ENCODE peak calls at places on chromosomes 6 and 20, in four cellular contexts. One of them, this sample, is unnamed.

GRCh38 chr6:75205776-75206334 is at the start of gene COL12A1:
- DNase-seq in HepG2: no peak
- DNase-seq in H1: peak
- DNase-seq in GM12878: no peak
- DNase-seq in this sample: peak

GRCh38 chr6:123118811-123119210 is 122.8 kb downstream of the CLVS2 start:
- DNase-seq in GM12878: no peak
- DNase-seq in HepG2: no peak
- DNase-seq in H1: no peak
- DNase-seq in this sample: no peak

GRCh38 chr6:4004249-4004648 is 74.7 kb downstream of the FAM217A start:
- DNase-seq in GM12878: no peak
- DNase-seq in H1: no peak
- DNase-seq in HepG2: no peak
- DNase-seq in this sample: no peak

GRCh38 chr6:118668761-118669411 is 17.5 kb upstream of the CEP85L start:
- DNase-seq in HepG2: no peak
- DNase-seq in H1: no peak
- DNase-seq in GM12878: no peak
- DNase-seq in this sample: no peak

GRCh38 chr6:108644252-108644651 is 83.5 kb downstream of the FOXO3 start:
- DNase-seq in GM12878: no peak
- DNase-seq in H1: no peak
- DNase-seq in HepG2: no peak
- DNase-seq in this sample: no peak

GRCh38 chr20:20594171-20594530 is 118.3 kb downstream of the RALGAPA2 start:
- DNase-seq in H1: no peak
- DNase-seq in HepG2: peak
- DNase-seq in GM12878: no peak
- DNase-seq in this sample: peak

GRCh38 chr20:58646703-58647102 is 4.4 kb upstream of the STX16 start:
- DNase-seq in HepG2: no peak
- DNase-seq in GM12878: no peak
- DNase-seq in H1: peak
- DNase-seq in this sample: peak

GRCh38 chr6:14975124-14975815 is 270.6 kb upstream of the JARID2 start:
- DNase-seq in GM12878: no peak
- DNase-seq in HepG2: no peak
- DNase-seq in H1: no peak
- DNase-seq in this sample: no peak

GRCh38 chr20:43744966-43745733 is 18.3 kb upstream of the GTSF1L start:
- DNase-seq in H1: no peak
- DNase-seq in HepG2: no peak
- DNase-seq in GM12878: no peak
- DNase-seq in this sample: no peak

GRCh38 chr6:18720075-18720474 is 332.9 kb downstream of the RNF144B start:
- DNase-seq in H1: no peak
- DNase-seq in GM12878: no peak
- DNase-seq in HepG2: no peak
- DNase-seq in this sample: no peak

GRCh38 chr20:45363611-45364492 is 896 bp downstream of the SYS1 start:
- DNase-seq in HepG2: no peak
- DNase-seq in GM12878: no peak
- DNase-seq in H1: no peak
- DNase-seq in this sample: no peak

GRCh38 chr20:45366192-45366591 is 3.2 kb downstream of the SYS1 start:
- DNase-seq in GM12878: no peak
- DNase-seq in HepG2: no peak
- DNase-seq in H1: no peak
- DNase-seq in this sample: no peak

GRCh38 chr20:45365444-45365970 is 2.6 kb downstream of the SYS1 start:
- DNase-seq in HepG2: no peak
- DNase-seq in GM12878: no peak
- DNase-seq in H1: no peak
- DNase-seq in this sample: no peak

GRCh38 chr20:45361794-45362193 is 1.2 kb upstream of the SYS1 start:
- DNase-seq in HepG2: peak
- DNase-seq in GM12878: no peak
- DNase-seq in H1: no peak
- DNase-seq in this sample: no peak

GRCh38 chr20:45362804-45363610 is at the start of gene SYS1:
- DNase-seq in H1: peak
- DNase-seq in GM12878: peak
- DNase-seq in HepG2: peak
- DNase-seq in this sample: peak
- TF ChIP-seq POLR2AphosphoS5 in H1: no peak
- TF ChIP-seq POLR2AphosphoS5 in GM12878: peak
- TF ChIP-seq POLR2AphosphoS5 in HepG2: peak
- TF ChIP-seq POLR2AphosphoS5 in this sample: peak

GRCh38 chr20:61701401-61701800 is 364.3 kb downstream of the TAF4 start:
- DNase-seq in H1: no peak
- DNase-seq in HepG2: no peak
- DNase-seq in GM12878: no peak
- DNase-seq in this sample: no peak

GRCh38 chr20:61700595-61701140 is 365.0 kb downstream of the TAF4 start:
- DNase-seq in HepG2: no peak
- DNase-seq in GM12878: no peak
- DNase-seq in H1: no peak
- DNase-seq in this sample: no peak

GRCh38 chr20:61701802-61702201 is 363.9 kb downstream of the TAF4 start:
- DNase-seq in HepG2: no peak
- DNase-seq in GM12878: no peak
- DNase-seq in H1: no peak
- DNase-seq in this sample: no peak

GRCh38 chr20:61704661-61705060 is 361.0 kb downstream of the TAF4 start:
- DNase-seq in H1: no peak
- DNase-seq in HepG2: no peak
- DNase-seq in GM12878: no peak
- DNase-seq in this sample: no peak

GRCh38 chr20:61702246-61702645 is 363.4 kb downstream of the TAF4 start:
- DNase-seq in GM12878: no peak
- DNase-seq in H1: no peak
- DNase-seq in HepG2: no peak
- DNase-seq in this sample: no peak
- TF ChIP-seq TCF12 in GM12878: no peak
- TF ChIP-seq TCF12 in H1: no peak
- TF ChIP-seq TCF12 in HepG2: no peak
- TF ChIP-seq TCF12 in this sample: no peak

DNA sequence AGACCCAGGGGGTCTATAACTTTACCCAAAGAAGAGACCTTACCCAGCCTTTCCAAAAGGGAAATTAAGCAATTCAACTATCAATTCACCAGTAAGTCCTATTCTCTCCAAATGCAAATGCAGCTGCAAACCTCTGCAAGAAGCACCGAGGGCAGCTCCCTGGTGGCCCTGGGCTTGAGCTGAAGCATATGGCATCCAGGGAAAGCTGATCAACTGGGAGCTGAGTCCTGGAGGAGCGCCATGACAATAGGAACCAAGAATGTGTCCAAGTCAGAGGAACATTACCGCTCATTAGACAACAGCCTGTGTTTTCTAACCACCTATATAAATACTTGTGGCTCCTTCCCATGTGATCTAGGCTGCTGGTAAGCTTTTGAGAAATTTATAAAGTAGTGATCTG is 219.2 kb downstream of the SOD2 start:
- DNase-seq in H1: no peak
- DNase-seq in GM12878: no peak
- DNase-seq in HepG2: no peak
- DNase-seq in this sample: no peak
- TF ChIP-seq MAX in H1: no peak
- TF ChIP-seq MAX in GM12878: no peak
- TF ChIP-seq MAX in HepG2: no peak
- TF ChIP-seq MAX in this sample: no peak

DNA sequence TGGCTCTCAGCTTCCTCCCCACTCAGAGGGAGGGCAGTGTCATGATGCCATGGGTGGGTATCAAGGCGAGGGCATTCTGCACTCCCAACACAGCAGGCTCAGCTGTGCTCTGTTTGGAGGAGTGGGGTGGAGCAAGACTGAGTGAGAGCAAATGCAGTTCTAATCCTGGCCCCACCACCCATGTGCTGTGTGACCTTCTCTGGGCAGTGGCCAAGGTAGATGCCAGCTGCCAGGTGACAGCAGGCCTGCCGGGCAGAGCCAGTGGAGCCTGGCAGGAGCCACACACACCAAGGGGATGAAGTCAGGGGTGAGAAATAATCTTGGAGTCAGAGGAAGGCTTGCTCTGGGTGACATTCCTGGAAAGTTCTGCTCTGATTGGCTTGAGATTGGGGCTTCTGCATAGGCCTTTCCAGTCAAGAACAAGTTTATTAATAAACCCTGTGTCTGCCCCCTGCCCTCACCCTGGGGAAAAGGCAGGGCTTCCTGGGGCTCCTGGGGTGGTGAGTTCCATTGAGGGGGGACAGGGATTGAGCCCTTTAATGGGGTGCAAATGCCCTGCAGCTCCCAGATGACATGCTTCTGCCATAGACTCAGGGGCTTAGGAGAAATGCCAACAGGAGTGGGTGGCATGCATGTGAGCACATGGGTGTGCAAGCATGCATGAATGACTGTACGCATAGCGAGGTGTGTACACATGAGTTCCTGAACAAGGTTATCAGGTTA is 134.3 kb downstream of the MRPL14 start:
- DNase-seq in GM12878: no peak
- DNase-seq in HepG2: no peak
- DNase-seq in H1: no peak
- DNase-seq in this sample: no peak
- TF ChIP-seq POLR2AphosphoS5 in GM12878: no peak
- TF ChIP-seq POLR2AphosphoS5 in HepG2: no peak
- TF ChIP-seq POLR2AphosphoS5 in H1: no peak
- TF ChIP-seq POLR2AphosphoS5 in this sample: no peak

GRCh38 chr20:59776059-59776603 is 157.3 kb downstream of the SYCP2 start:
- DNase-seq in GM12878: no peak
- DNase-seq in HepG2: no peak
- DNase-seq in H1: peak
- DNase-seq in this sample: no peak
- TF ChIP-seq TCF12 in GM12878: no peak
- TF ChIP-seq TCF12 in HepG2: no peak
- TF ChIP-seq TCF12 in H1: no peak
- TF ChIP-seq TCF12 in this sample: no peak

GRCh38 chr20:1830240-1830639 is 65.0 kb upstream of the SIRPA start:
- DNase-seq in H1: no peak
- DNase-seq in GM12878: no peak
- DNase-seq in HepG2: no peak
- DNase-seq in this sample: peak

GRCh38 chr20:1827974-1828785 is 67.0 kb upstream of the SIRPA start:
- DNase-seq in H1: no peak
- DNase-seq in GM12878: no peak
- DNase-seq in HepG2: peak
- DNase-seq in this sample: no peak

GRCh38 chr20:1827510-1827973 is 67.7 kb upstream of the SIRPA start:
- DNase-seq in GM12878: no peak
- DNase-seq in H1: no peak
- DNase-seq in HepG2: no peak
- DNase-seq in this sample: no peak

GRCh38 chr20:1829531-1829930 is 65.7 kb upstream of the SIRPA start:
- DNase-seq in HepG2: no peak
- DNase-seq in H1: no peak
- DNase-seq in GM12878: no peak
- DNase-seq in this sample: no peak

GRCh38 chr20:1828786-1829131 is 66.4 kb upstream of the SIRPA start:
- DNase-seq in GM12878: no peak
- DNase-seq in HepG2: no peak
- DNase-seq in H1: no peak
- DNase-seq in this sample: no peak
- TF ChIP-seq MAX in GM12878: no peak
- TF ChIP-seq MAX in HepG2: no peak
- TF ChIP-seq MAX in H1: no peak
- TF ChIP-seq MAX in this sample: no peak

This sample was measured in SK-N-SH.